ENCODE peak calls at places on chromosomes 12 and 14, in six cellular contexts. M is neural crest cell, Y is fibroblast of lung, N is type B pancreatic cell, A is coronary artery, U is kidney epithelial cell. K is an unnamed sample.
A peak's percentile ranks its signal among the peaks of the same experiment; 100 is the strongest.

GRCh38 chr14:53982546-53982945 is 25.9 kb upstream of the BMP4 start:
- DNase-seq in M (no peak), Y (no peak), N (no peak), A (no peak), U (no peak), K (no peak)

GRCh38 chr12:30706476-30706875 is 10.8 kb upstream of the IPO8 start:
- DNase-seq in M (no peak), Y (no peak), N (no peak), A (no peak), U (no peak), K (no peak)

GRCh38 chr14:37587881-37588666 is 7.0 kb downstream of the FOXA1 start:
- DNase-seq in M (no peak), Y (no peak), N (no peak), A (no peak), U (no peak), K (no peak)

GRCh38 chr12:8077207-8077606 is 4.9 kb upstream of the NECAP1 start:
- DNase-seq in M (no peak), Y (peak; percentile 47), N (no peak), A (no peak), U (no peak), K (no peak)

GRCh38 chr12:22627351-22627750 is 2.4 kb downstream of the ETNK1 start:
- DNase-seq in M (no peak), Y (no peak), N (no peak), A (no peak), U (no peak), K (no peak)

GRCh38 chr12:85527192-85527591 is 247.2 kb downstream of the ALX1 start:
- DNase-seq in M (no peak), Y (no peak), N (no peak), A (no peak), U (no peak), K (no peak)

GRCh38 chr12:31773867-31774266 is 45.0 kb upstream of the AMN1 start:
- DNase-seq in M (no peak), Y (peak; percentile 27), N (no peak), A (no peak), U (no peak), K (peak; percentile 54)

GRCh38 chr12:57899010-57899662 is 42.2 kb upstream of the ATP23 start:
- DNase-seq in M (no peak), Y (peak; percentile 69), N (no peak), A (no peak), U (no peak), K (peak; percentile 75)

GRCh38 chr12:123061806-123062205 is 81.3 kb downstream of the ARL6IP4 start:
- DNase-seq in M (no peak), Y (no peak), N (no peak), A (no peak), U (no peak), K (no peak)

GRCh38 chr12:90023207-90023870 is 314.7 kb upstream of the ATP2B1 start:
- DNase-seq in M (no peak), Y (no peak), N (no peak), A (no peak), U (no peak), K (no peak)

GRCh38 chr12:71476513-71476912 is 36.9 kb downstream of the LGR5 start:
- DNase-seq in M (no peak), Y (peak; percentile 97), N (no peak), A (no peak), U (peak; percentile 23), K (peak; percentile 34)

GRCh38 chr12:10249690-10250455 is 37.2 kb downstream of the GABARAPL1 start:
- DNase-seq in M (no peak), Y (no peak), N (no peak), A (no peak), U (no peak), K (no peak)

GRCh38 chr12:19707948-19708409 is 268.7 kb downstream of the AEBP2 start:
- DNase-seq in M (no peak), Y (peak; percentile 56), N (no peak), A (no peak), U (no peak), K (peak; percentile 21)

GRCh38 chr12:39292125-39292630 is 150.7 kb downstream of the KIF21A start:
- DNase-seq in M (no peak), Y (no peak), N (no peak), A (no peak), U (no peak), K (no peak)

GRCh38 chr12:30145351-30146017 is 361.7 kb upstream of the TMTC1 start:
- DNase-seq in M (no peak), Y (peak; percentile 53), N (no peak), A (no peak), U (no peak), K (peak; percentile 16)

GRCh38 chr14:91885113-91885712 is 17.9 kb upstream of the TC2N start:
- DNase-seq in M (no peak), Y (peak; percentile 50), N (no peak), A (no peak), U (no peak), K (no peak)

GRCh38 chr14:95463173-95463901 is 53.1 kb downstream of the SYNE3 start:
- DNase-seq in M (no peak), Y (no peak), N (no peak), A (no peak), U (no peak), K (no peak)

GRCh38 chr14:99129211-99129696 is 142.7 kb downstream of the BCL11B start:
- DNase-seq in M (no peak), Y (no peak), N (no peak), A (no peak), U (no peak), K (no peak)

GRCh38 chr12:74984631-74985030 is 225.0 kb downstream of the KCNC2 start:
- DNase-seq in M (no peak), Y (no peak), N (no peak), A (no peak), U (no peak), K (no peak)

GRCh38 chr14:52835122-52835903 is 43.9 kb upstream of the GNPNAT1 start:
- DNase-seq in M (no peak), Y (peak; percentile 86), N (no peak), A (no peak), U (no peak), K (peak; percentile 73)

GRCh38 chr14:34685819-34686428 is 28.5 kb downstream of the CFL2 start:
- DNase-seq in M (no peak), Y (no peak), N (no peak), A (no peak), U (no peak), K (no peak)

GRCh38 chr12:1171657-1172056 is 180.6 kb downstream of the ERC1 start:
- DNase-seq in M (no peak), Y (peak; percentile 21), N (no peak), A (no peak), U (peak; percentile 21), K (peak; percentile 12)

GRCh38 chr14:95352481-95352880 is 32.8 kb upstream of the CLMN start:
- DNase-seq in M (no peak), Y (no peak), N (peak; percentile 24), A (no peak), U (no peak), K (no peak)

GRCh38 chr12:126860210-126860609 is 1406.8 kb upstream of the TMEM132C start:
- DNase-seq in M (no peak), Y (no peak), N (no peak), A (no peak), U (no peak), K (no peak)

GRCh38 chr12:49336645-49337584 is at the start of gene C1QL4:
- DNase-seq in M (peak; percentile 98), Y (peak; percentile 46), N (peak; percentile 92), A (peak; percentile 41), U (no peak), K (peak; percentile 64)

GRCh38 chr12:131211279-131211938 is 257.7 kb downstream of the ADGRD1 start:
- DNase-seq in M (no peak), Y (no peak), N (no peak), A (no peak), U (no peak), K (no peak)

GRCh38 chr14:42459171-42459685 is 852.6 kb downstream of the LRFN5 start:
- DNase-seq in M (no peak), Y (no peak), N (no peak), A (no peak), U (no peak), K (no peak)

GRCh38 chr14:42460673-42461072 is 854.0 kb downstream of the LRFN5 start:
- DNase-seq in M (no peak), Y (no peak), N (no peak), A (no peak), U (no peak), K (no peak)
- TF ChIP-seq CTCF in M (no peak), Y (no peak), N (no peak), A (no peak), U (no peak), K (no peak)

DNA sequence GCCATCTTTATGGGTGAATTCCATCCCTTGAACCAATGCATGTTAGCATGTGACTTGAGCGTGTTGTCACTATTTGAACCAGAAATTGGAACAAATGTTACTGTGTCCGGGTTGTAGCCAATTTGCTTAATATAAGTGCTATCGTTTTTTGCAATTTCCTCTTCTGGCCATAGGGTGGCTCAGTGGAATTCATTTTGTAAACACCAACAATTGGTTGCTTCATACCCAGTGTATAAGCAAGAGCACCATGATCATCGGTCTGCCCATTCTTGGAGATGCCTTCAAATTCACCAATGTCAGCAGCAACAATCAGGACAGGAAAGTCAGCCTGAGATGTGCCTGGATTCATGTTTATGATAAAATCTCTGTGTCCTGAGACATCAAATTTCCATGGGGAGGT is 5.0 kb upstream of the NEDD1 start:
- DNase-seq in M (no peak), Y (no peak), N (no peak), A (no peak), U (no peak), K (peak; percentile 46)
- TF ChIP-seq CTCF in M (peak; percentile 14), Y (peak; percentile 9), N (no peak), A (no peak), U (no peak), K (peak; percentile 26)

GRCh38 chr14:93059917-93060545 is 55.7 kb downstream of the ITPK1 start:
- DNase-seq in M (no peak), Y (no peak), N (no peak), A (no peak), U (no peak), K (no peak)
- TF ChIP-seq CTCF in M (no peak), Y (no peak), N (no peak), A (no peak), U (no peak), K (no peak)

DNA sequence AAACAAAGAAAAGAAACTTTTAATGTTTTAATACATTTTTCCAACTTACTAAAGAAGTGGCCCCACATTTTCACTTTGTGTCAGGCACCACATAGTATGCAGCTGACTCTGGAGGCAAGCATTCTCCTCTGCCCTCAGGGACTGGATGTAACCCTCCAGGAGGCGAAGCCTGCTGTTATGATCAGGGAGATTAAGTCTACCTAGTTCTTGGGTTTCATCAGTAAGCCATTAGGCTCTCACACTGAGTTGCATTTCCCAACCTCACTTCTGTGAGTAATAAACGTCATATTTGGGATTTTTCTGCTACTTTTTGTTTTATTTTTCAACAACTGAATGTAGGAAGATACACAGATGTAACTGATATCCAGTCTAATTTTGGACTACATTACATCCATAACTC is 101.2 kb upstream of the LRFN5 start:
- DNase-seq in M (no peak), Y (no peak), N (no peak), A (no peak), U (no peak), K (peak; percentile 10)
- TF ChIP-seq CTCF in M (no peak), Y (no peak), N (no peak), A (no peak), U (no peak), K (no peak)

K was measured in choroid plexus epithelial cell.